ENCODE peak calls at places on chromosomes 16 and 17, in nine cellular contexts. U, I, B, E, S, P, D, N and W are unnamed samples.

GRCh38 chr16:50153648-50154368 is 702 bp downstream of the TENT4B start:
- DNase-seq in U (peak; percentile 28), I (peak; percentile 72), B (no peak), E (no peak), S (peak; percentile 17), P (no peak), D (no peak), N (no peak), W (no peak)

GRCh38 chr17:56347646-56348045 is 194.4 kb downstream of the ANKFN1 start:
- DNase-seq in U (no peak), I (no peak), B (no peak), E (no peak), S (no peak), P (no peak), D (no peak), N (no peak), W (no peak)

GRCh38 chr16:3673201-3673600 is 18.7 kb downstream of the DNASE1 start:
- DNase-seq in U (no peak), I (no peak), B (no peak), E (no peak), S (no peak), P (no peak), D (no peak), N (no peak), W (no peak)

GRCh38 chr17:81556175-81556691 is 4.1 kb upstream of the FAAP100 start:
- DNase-seq in U (no peak), I (peak; percentile 57), B (no peak), E (no peak), S (peak; percentile 55), P (no peak), D (no peak), N (peak; percentile 64), W (no peak)

GRCh38 chr17:35460354-35460851 is 11.8 kb upstream of the SLFN13 start:
- DNase-seq in U (peak; percentile 27), I (peak; percentile 66), B (no peak), E (no peak), S (no peak), P (peak; percentile 86), D (peak; percentile 40), N (peak; percentile 42), W (no peak)

GRCh38 chr17:181213-182163 is at the start of gene DOC2B:
- DNase-seq in U (peak; percentile 72), I (peak; percentile 82), B (no peak), E (no peak), S (peak; percentile 12), P (no peak), D (no peak), N (no peak), W (no peak)

GRCh38 chr16:22141746-22142145 is 20.6 kb upstream of the SDR42E2 start:
- DNase-seq in U (no peak), I (no peak), B (no peak), E (no peak), S (peak; percentile 55), P (no peak), D (no peak), N (peak; percentile 54), W (peak; percentile 15)

GRCh38 chr16:72532896-72533295 is 360.9 kb upstream of the PMFBP1 start:
- DNase-seq in U (no peak), I (no peak), B (peak; percentile 27), E (no peak), S (no peak), P (no peak), D (no peak), N (no peak), W (no peak)

GRCh38 chr16:79122343-79122742 is 478.2 kb downstream of the MAF start:
- DNase-seq in U (no peak), I (no peak), B (no peak), E (no peak), S (no peak), P (no peak), D (no peak), N (no peak), W (no peak)

GRCh38 chr17:40993856-40994255 is at the start of gene KRTAP3-3:
- DNase-seq in U (no peak), I (no peak), B (no peak), E (no peak), S (no peak), P (no peak), D (no peak), N (no peak), W (no peak)

GRCh38 chr17:499836-500543 is 147.4 kb upstream of the RPH3AL start:
- DNase-seq in U (no peak), I (no peak), B (no peak), E (no peak), S (no peak), P (no peak), D (no peak), N (no peak), W (peak; percentile 95)

GRCh38 chr16:75289189-75289588 is 37.8 kb upstream of the BCAR1 start:
- DNase-seq in U (no peak), I (no peak), B (peak; percentile 24), E (no peak), S (peak; percentile 60), P (no peak), D (no peak), N (no peak), W (no peak)

GRCh38 chr17:47324224-47325020 is 667 bp downstream of the EFCAB13 start:
- DNase-seq in U (peak; percentile 53), I (peak; percentile 65), B (peak; percentile 36), E (no peak), S (peak; percentile 74), P (peak; percentile 31), D (peak; percentile 79), N (peak; percentile 81), W (peak; percentile 26)

GRCh38 chr16:31421587-31421986 is 6.6 kb downstream of the COX6A2 start:
- DNase-seq in U (no peak), I (no peak), B (no peak), E (no peak), S (no peak), P (peak; percentile 62), D (peak; percentile 19), N (no peak), W (peak; percentile 28)

DNA sequence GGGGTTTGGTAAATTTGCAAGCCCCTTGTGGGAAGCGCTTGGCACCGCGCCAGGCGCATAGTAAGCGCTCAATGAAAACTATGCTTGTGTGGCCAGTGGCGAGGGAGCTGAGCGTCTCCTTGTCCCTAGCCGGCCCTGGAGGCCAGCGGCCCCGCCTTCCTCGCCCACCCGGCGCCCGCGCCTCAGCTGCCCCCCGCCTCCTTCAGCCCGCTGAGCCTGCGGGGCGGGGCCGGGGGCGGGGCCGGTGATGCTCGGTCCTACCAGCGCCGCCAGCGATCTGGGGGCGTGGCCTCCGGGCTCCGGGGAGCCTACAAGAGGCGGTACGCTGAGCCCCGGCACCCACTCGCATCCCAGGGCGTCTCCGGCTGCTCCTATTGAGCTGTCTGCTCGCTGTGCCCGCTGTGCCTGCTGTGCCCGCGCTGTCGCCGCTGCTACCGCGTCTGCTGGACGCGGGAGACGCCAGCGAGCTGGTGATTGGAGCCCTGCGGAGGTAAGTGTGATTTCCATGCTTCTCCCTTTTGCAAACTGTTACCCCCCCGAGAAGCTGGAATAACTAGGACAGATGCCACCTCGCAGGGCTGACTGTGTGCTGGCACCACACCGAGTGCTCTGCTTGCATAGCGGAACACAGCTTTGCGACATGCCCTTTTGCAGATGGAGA is at the start of gene CRISPLD2:
- DNase-seq in U (peak; percentile 96), I (peak; percentile 98), B (peak; percentile 90), E (peak; percentile 85), S (peak; percentile 82), P (peak; percentile 75), D (no peak), N (peak; percentile 83), W (peak; percentile 75)
- H3K4me3 ChIP-seq in U (peak within 1 kb of the TSS; percentile 65), I (peak within 1 kb of the TSS; percentile 66), B (peak within 1 kb of the TSS; percentile 60), E (peak within 1 kb of the TSS; percentile 28), S (peak within 1 kb of the TSS; percentile 53), P (peak within 1 kb of the TSS; percentile 72), D (no peak within 1 kb of the TSS), N (peak within 1 kb of the TSS; percentile 44), W (peak within 1 kb of the TSS; percentile 29)

GRCh38 chr17:77898521-77899434 is 59.7 kb upstream of the TNRC6C start:
- DNase-seq in U (no peak), I (no peak), B (no peak), E (no peak), S (no peak), P (no peak), D (no peak), N (no peak), W (no peak)

GRCh38 chr17:77897741-77898301 is 60.7 kb upstream of the TNRC6C start:
- DNase-seq in U (no peak), I (no peak), B (no peak), E (no peak), S (no peak), P (no peak), D (no peak), N (no peak), W (no peak)

GRCh38 chr17:77905266-77905665 is 53.2 kb upstream of the TNRC6C start:
- DNase-seq in U (no peak), I (no peak), B (no peak), E (no peak), S (no peak), P (no peak), D (no peak), N (no peak), W (no peak)

GRCh38 chr17:77899494-77899893 is 59.0 kb upstream of the TNRC6C start:
- DNase-seq in U (no peak), I (no peak), B (no peak), E (no peak), S (no peak), P (no peak), D (no peak), N (no peak), W (no peak)

GRCh38 chr17:77901476-77901875 is 57.0 kb upstream of the TNRC6C start:
- DNase-seq in U (no peak), I (no peak), B (no peak), E (no peak), S (no peak), P (no peak), D (no peak), N (no peak), W (no peak)
- H3K4me3 ChIP-seq in U (no peak overlapping the region), I (no peak overlapping the region), B (no peak overlapping the region), E (no peak overlapping the region), S (no peak overlapping the region), P (no peak overlapping the region), D (no peak overlapping the region), N (no peak overlapping the region), W (no peak overlapping the region)

DNA sequence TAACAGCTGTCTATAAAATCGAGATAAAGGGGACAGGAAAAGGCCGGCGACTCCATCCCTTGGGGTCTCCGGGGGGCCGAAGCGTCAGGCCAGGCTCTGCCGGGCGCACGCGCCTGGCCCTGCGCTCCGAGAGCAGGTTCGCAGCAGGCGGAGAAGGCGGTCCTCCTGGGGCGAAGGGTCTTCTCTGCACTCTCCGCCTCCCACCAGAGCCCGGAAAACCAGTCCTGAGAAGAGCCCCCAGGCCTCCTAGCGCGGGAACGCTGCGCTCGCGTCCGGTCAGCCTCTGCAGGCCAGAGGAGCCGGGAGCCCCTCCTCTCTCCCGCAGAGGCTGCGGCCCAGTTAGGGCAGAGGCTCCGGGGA is 5.1 kb downstream of the FOXF1 start:
- DNase-seq in U (no peak), I (no peak), B (no peak), E (no peak), S (no peak), P (no peak), D (no peak), N (no peak), W (no peak)
- H3K4me3 ChIP-seq in U (no peak overlapping the region), I (no peak overlapping the region), B (peak overlapping the region; percentile 98), E (no peak overlapping the region), S (no peak overlapping the region), P (no peak overlapping the region), D (no peak overlapping the region), N (no peak overlapping the region), W (no peak overlapping the region)

DNA sequence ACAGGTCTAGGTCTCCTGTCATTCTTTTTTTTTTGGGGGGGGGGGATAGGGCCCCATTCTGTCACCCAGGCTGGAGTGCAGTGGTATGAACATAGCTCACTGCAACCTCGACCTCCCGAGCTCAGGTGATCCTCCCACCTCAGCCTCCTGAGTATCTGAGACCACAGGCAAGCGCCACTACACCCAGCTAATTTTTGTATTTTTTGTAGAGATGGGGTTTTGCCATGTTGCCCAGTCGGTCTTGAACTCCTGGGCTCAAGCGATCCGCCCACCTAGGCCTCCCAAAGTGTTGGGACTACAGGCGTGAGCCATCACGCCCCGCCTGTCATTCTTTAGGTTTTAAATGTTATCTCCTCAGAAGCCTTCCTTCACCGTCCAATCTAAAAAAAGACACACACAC is 762 bp downstream of the MRPL27 start:
- DNase-seq in U (no peak), I (no peak), B (no peak), E (no peak), S (no peak), P (no peak), D (no peak), N (no peak), W (no peak)
- H3K4me3 ChIP-seq in U (peak overlapping the region; percentile 89), I (peak overlapping the region; percentile 56), B (peak overlapping the region; percentile 83), E (peak overlapping the region; percentile 80), S (peak overlapping the region; percentile 92), P (peak overlapping the region; percentile 100), D (peak overlapping the region; percentile 73), N (peak overlapping the region; percentile 70), W (peak overlapping the region; percentile 95)